ENCODE peak calls at places on chromosomes 6 and 20, in seven cellular contexts. W, A, P, G, V, Y and X are unnamed samples.

GRCh38 chr6:158536891-158537798 is 22.7 kb upstream of the TMEM181 start:
- DNase-seq in W (peak; percentile 75), P (peak; percentile 74), V (peak; percentile 27), Y (no peak), G (no peak), A (no peak), X (no peak)

GRCh38 chr6:74857157-74857556 is 348.7 kb downstream of the COL12A1 start:
- DNase-seq in W (no peak), P (no peak), Y (no peak), A (no peak), G (no peak), V (no peak), X (no peak)

GRCh38 chr6:128531696-128532095 is 11.3 kb upstream of the PTPRK start:
- DNase-seq in W (no peak), P (no peak), A (no peak), Y (no peak), G (no peak), V (no peak), X (no peak)

GRCh38 chr6:38527371-38527770 is 112.4 kb downstream of the BTBD9 start:
- DNase-seq in W (no peak), A (no peak), G (no peak), P (no peak), Y (no peak), V (no peak), X (no peak)

GRCh38 chr6:8785223-8785622 is 349.9 kb upstream of the SLC35B3 start:
- DNase-seq in P (no peak), G (no peak), V (no peak), W (no peak), Y (no peak), A (peak; percentile 0), X (no peak)

GRCh38 chr6:128655978-128656498 is 135.6 kb upstream of the PTPRK start:
- DNase-seq in W (no peak), Y (no peak), P (no peak), A (peak; percentile 78), G (peak; percentile 96), V (peak; percentile 28), X (peak; percentile 44)

GRCh38 chr6:159654483-159655098 is 38.5 kb downstream of the SOD2 start:
- DNase-seq in W (peak; percentile 82), Y (no peak), V (no peak), A (peak; percentile 9), P (peak; percentile 14), G (peak; percentile 35), X (peak; percentile 50)

GRCh38 chr20:17660667-17661066 is 21.4 kb downstream of the RRBP1 start:
- DNase-seq in A (no peak), Y (no peak), G (no peak), P (no peak), W (no peak), V (no peak), X (no peak)

GRCh38 chr20:36468149-36469000 is 72.9 kb upstream of the MYL9 start:
- DNase-seq in V (no peak), Y (no peak), W (no peak), G (no peak), P (no peak), A (no peak), X (peak; percentile 80)

GRCh38 chr20:49230575-49231211 is 11.5 kb downstream of the DDX27 start:
- DNase-seq in P (no peak), W (no peak), A (no peak), G (no peak), V (no peak), Y (no peak), X (peak; percentile 44)

GRCh38 chr6:130426078-130426726 is 60.4 kb downstream of the TMEM200A start:
- DNase-seq in A (no peak), P (no peak), W (no peak), V (no peak), G (no peak), Y (no peak), X (no peak)

GRCh38 chr6:153125032-153125431 is 6.0 kb downstream of the RGS17 start:
- DNase-seq in A (no peak), P (no peak), V (no peak), G (no peak), W (peak; percentile 39), Y (no peak), X (no peak)

GRCh38 chr6:12077021-12077420 is 64.9 kb downstream of the HIVEP1 start:
- DNase-seq in W (no peak), V (no peak), G (no peak), A (no peak), Y (no peak), P (no peak), X (no peak)

GRCh38 chr6:11317885-11318771 is 85.7 kb upstream of the NEDD9 start:
- DNase-seq in P (no peak), Y (peak; percentile 49), G (peak; percentile 94), V (peak; percentile 69), W (no peak), A (peak; percentile 98), X (peak; percentile 84)

GRCh38 chr6:150813993-150814359 is 51.5 kb upstream of the MTHFD1L start:
- DNase-seq in A (no peak), W (no peak), P (no peak), G (peak; percentile 64), Y (no peak), V (no peak), X (no peak)

GRCh38 chr6:79946773-79947190 is 571 bp downstream of the ELOVL4 start:
- DNase-seq in P (peak; percentile 53), V (peak; percentile 27), A (no peak), W (peak; percentile 55), Y (no peak), G (no peak), X (peak; percentile 7)

GRCh38 chr6:37103169-37104039 is 66.5 kb upstream of the PIM1 start:
- DNase-seq in V (peak; percentile 14), P (peak; percentile 41), W (peak; percentile 96), Y (no peak), A (no peak), G (peak; percentile 53), X (peak; percentile 53)

GRCh38 chr6:85484941-85485340 is 35.1 kb downstream of the NT5E start:
- DNase-seq in P (no peak), A (no peak), Y (no peak), V (no peak), G (no peak), W (peak; percentile 60), X (no peak)

GRCh38 chr6:116779569-116780164 is 14.1 kb upstream of the FAM162B start:
- DNase-seq in G (peak; percentile 38), V (no peak), W (peak; percentile 66), A (no peak), Y (no peak), P (peak; percentile 9), X (peak; percentile 25)

GRCh38 chr6:3518356-3518841 is 61.5 kb upstream of the SLC22A23 start:
- DNase-seq in V (no peak), W (no peak), Y (no peak), G (peak; percentile 72), A (peak; percentile 73), P (no peak), X (peak; percentile 88)

GRCh38 chr20:32988008-32988407 is 16.2 kb downstream of the SUN5 start:
- DNase-seq in Y (no peak), P (no peak), W (no peak), A (no peak), V (no peak), G (peak; percentile 46), X (no peak)